ENCODE peak calls at places on chromosomes 12 and 14, in nine cellular contexts. F is neural progenitor cell, B is IMR-90, A is thyroid gland, T is tibial artery, S is suprapubic skin, Z is uterus, Q is aorta, L is K562. V is an unnamed sample.

GRCh38 chr12:56839489-56840442 is 76.6 kb downstream of the HSD17B6 start:
- DNase-seq in S (no peak), L (peak; percentile 55), Q (no peak), T (peak; percentile 33), A (peak; percentile 60), F (peak; percentile 80), Z (peak; percentile 24), B (peak; percentile 9), V (peak; percentile 63)

GRCh38 chr14:51369814-51370213 is 129.8 kb downstream of the TMX1 start:
- DNase-seq in B (no peak), L (peak; percentile 38), Z (no peak), A (no peak), S (no peak), F (no peak), Q (no peak), T (no peak), V (no peak)

GRCh38 chr14:74347096-74347794 is 1.0 kb upstream of the VRTN start:
- DNase-seq in A (no peak), Z (no peak), S (no peak), Q (no peak), F (no peak), T (no peak), L (no peak), B (no peak), V (no peak)

GRCh38 chr12:122866950-122867607 is 28.8 kb downstream of the VPS37B start:
- DNase-seq in F (no peak), B (no peak), T (no peak), S (peak; percentile 66), Z (no peak), A (no peak), L (no peak), Q (peak; percentile 77), V (peak; percentile 25)

GRCh38 chr12:105378821-105379400 is 48.4 kb downstream of the C12orf75 start:
- DNase-seq in T (no peak), A (no peak), S (no peak), Q (no peak), Z (no peak), F (no peak), B (no peak), L (no peak), V (no peak)

GRCh38 chr12:124498870-124499753 is 68.3 kb downstream of the NCOR2 start:
- DNase-seq in T (no peak), B (peak; percentile 67), S (no peak), Q (no peak), A (no peak), L (no peak), Z (no peak), F (no peak), V (no peak)

GRCh38 chr14:64060648-64061096 is 207.9 kb downstream of the SYNE2 start:
- DNase-seq in Z (no peak), F (peak; percentile 78), L (peak; percentile 5), A (no peak), T (no peak), B (no peak), S (no peak), Q (no peak), V (no peak)

GRCh38 chr12:30820406-30820946 is 65.7 kb upstream of the CAPRIN2 start:
- DNase-seq in A (no peak), Q (no peak), B (no peak), F (no peak), T (no peak), L (no peak), S (no peak), Z (no peak), V (no peak)

GRCh38 chr12:62732861-62733427 is 202.0 kb downstream of the PPM1H start:
- DNase-seq in B (peak; percentile 73), F (no peak), A (no peak), L (no peak), Z (no peak), Q (no peak), S (no peak), T (no peak), V (no peak)

GRCh38 chr14:100534528-100535286 is 52.5 kb downstream of the BEGAIN start:
- DNase-seq in Z (peak; percentile 34), F (peak; percentile 48), L (no peak), B (no peak), S (peak; percentile 54), Q (peak; percentile 60), A (no peak), T (peak; percentile 10), V (peak; percentile 27)

GRCh38 chr12:3313655-3314305 is 177.2 kb upstream of the PRMT8 start:
- DNase-seq in L (peak; percentile 12), F (peak; percentile 74), B (peak; percentile 20), S (no peak), T (no peak), Z (peak; percentile 48), A (no peak), Q (no peak), V (no peak)

GRCh38 chr12:108340037-108340436 is 926 bp upstream of the CMKLR1 start:
- DNase-seq in S (peak; percentile 59), F (no peak), A (no peak), T (peak; percentile 81), Q (peak; percentile 87), L (no peak), B (no peak), Z (no peak), V (no peak)

GRCh38 chr12:70267550-70267949 is 24.3 kb downstream of the CNOT2 start:
- DNase-seq in S (no peak), F (no peak), Q (no peak), T (no peak), A (no peak), B (peak; percentile 91), Z (no peak), L (no peak), V (no peak)

GRCh38 chr12:87427770-87428169 is 601.4 kb downstream of the C12orf50 start:
- DNase-seq in B (no peak), F (no peak), T (no peak), S (no peak), L (no peak), Z (no peak), Q (no peak), A (no peak), V (no peak)

GRCh38 chr12:90940872-90941499 is 14.0 kb downstream of the CCER1 start:
- DNase-seq in L (peak; percentile 11), S (no peak), F (peak; percentile 55), T (no peak), B (peak; percentile 76), Z (no peak), A (no peak), Q (no peak), V (no peak)

GRCh38 chr12:62934799-62935674 is at the start of gene PPM1H:
- DNase-seq in S (peak; percentile 71), Q (peak; percentile 87), B (peak; percentile 11), Z (peak; percentile 29), T (peak; percentile 44), A (peak; percentile 92), F (peak; percentile 93), L (peak; percentile 90), V (peak; percentile 95)

GRCh38 chr14:95480109-95480886 is 36.2 kb downstream of the SYNE3 start:
- DNase-seq in T (peak; percentile 92), Z (peak; percentile 76), S (peak; percentile 89), B (peak; percentile 31), Q (peak; percentile 84), L (no peak), F (no peak), A (peak; percentile 31), V (no peak)

GRCh38 chr14:35161231-35161630 is 38.9 kb downstream of the PRORP start:
- DNase-seq in L (no peak), S (no peak), T (no peak), F (no peak), Q (no peak), A (no peak), B (peak; percentile 44), Z (no peak), V (no peak)

GRCh38 chr12:12836571-12836970 is 23.4 kb downstream of the DDX47 start:
- DNase-seq in S (no peak), F (no peak), A (no peak), Z (no peak), Q (no peak), L (no peak), T (no peak), B (no peak), V (no peak)
- H3K27ac ChIP-seq in S (peak overlapping the region; percentile 20), F (no peak overlapping the region), A (peak overlapping the region; percentile 95), Z (no peak overlapping the region), Q (no peak overlapping the region), L (no peak overlapping the region), T (no peak overlapping the region), B (no peak overlapping the region), V (peak overlapping the region; percentile 76)

DNA sequence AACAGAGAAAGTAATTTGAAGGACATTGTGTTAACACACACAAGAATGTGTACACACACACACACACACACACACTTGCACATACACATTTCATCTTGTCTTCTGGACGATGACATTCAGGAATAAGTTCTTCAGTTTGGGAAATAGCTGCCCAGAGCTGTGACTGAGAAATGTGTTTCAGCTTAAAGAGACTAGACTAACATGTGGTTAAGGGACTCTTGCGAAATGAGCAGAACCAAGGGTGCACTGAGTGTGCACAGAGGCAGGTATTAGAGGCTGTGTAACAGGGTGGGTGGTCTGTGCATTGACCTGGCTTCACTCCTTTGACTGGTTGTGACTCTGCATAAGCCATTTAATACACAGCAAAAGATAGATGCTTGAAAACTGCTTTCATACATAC is 29.4 kb upstream of the KCNA5 start:
- DNase-seq in T (no peak), F (no peak), L (no peak), Q (no peak), B (peak; percentile 3), A (no peak), Z (no peak), S (no peak), V (no peak)
- H3K4me1 ChIP-seq in T (no peaks in the 10 kb centered on the region), F (no peaks in the 10 kb centered on the region), L (peaks cover 9% of the 10 kb centered on the region), Q (no peaks in the 10 kb centered on the region), B (no peaks in the 10 kb centered on the region), A (no peaks in the 10 kb centered on the region), Z (no peaks in the 10 kb centered on the region), S (peaks cover 5% of the 10 kb centered on the region), V (no peaks in the 10 kb centered on the region)

DNA sequence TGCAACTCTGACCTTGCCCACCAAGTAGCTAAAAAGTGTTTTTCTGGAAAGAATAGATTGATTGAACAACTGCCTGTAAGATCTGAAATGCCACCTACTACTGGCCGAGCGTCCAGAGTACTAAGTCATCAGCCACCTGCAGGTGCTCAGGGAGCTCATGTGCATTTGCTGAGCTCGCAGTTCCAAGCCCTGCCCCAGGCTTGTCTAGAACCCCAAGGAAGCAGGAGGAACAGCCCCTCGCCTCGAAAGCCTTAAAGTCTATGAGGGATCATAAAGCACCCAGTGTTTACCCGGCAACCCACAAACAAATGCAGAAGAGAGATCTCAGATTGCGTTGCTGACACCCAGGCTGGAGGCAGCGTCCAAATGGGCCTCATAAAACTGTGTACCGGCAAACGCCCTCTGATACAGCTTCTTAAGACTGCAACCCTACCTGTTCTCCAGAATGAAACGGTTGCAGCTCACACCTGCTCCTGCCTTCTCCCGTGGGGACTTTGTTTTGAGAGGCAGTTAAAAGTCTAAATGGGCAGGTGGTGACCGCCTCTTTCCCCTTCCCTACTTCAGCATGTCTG is 6.8 kb downstream of the KDM2B start:
- DNase-seq in Z (no peak), F (no peak), L (no peak), S (no peak), T (no peak), A (no peak), B (no peak), Q (no peak), V (no peak)
- H3K36me3 ChIP-seq in Z (no peaks in the 10 kb centered on the region), F (peaks cover 4% of the 10 kb centered on the region), L (peaks cover 13% of the 10 kb centered on the region), S (peaks cover 13% of the 10 kb centered on the region), T (no peaks in the 10 kb centered on the region), A (no peaks in the 10 kb centered on the region), B (peaks cover 20% of the 10 kb centered on the region), Q (no peaks in the 10 kb centered on the region), V (no peaks in the 10 kb centered on the region)

DNA sequence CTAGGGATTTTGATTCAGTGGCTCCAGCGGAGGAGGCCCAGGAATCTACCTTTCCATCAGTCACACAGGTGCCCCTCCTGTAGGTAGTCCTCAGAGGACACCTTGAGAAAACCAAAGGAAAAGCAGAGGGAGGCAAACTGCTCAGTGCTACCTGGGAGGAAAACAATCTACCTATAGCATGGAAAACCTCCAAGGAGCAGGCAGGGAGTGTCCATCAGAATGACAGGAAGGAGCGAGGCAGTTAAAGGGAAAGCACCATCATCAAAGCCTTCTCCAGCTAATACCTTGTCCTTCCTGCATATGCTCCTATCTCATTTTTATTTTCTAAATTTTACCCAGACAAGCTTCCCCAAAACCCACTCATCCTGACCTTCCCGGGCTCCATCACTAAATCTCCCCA is 25.4 kb downstream of the DPF3 start:
- DNase-seq in Z (no peak), S (no peak), Q (no peak), B (no peak), T (no peak), A (no peak), F (no peak), L (no peak), V (no peak)
- H3K27ac ChIP-seq in Z (no peak overlapping the region), S (no peak overlapping the region), Q (no peak overlapping the region), B (no peak overlapping the region), T (no peak overlapping the region), A (no peak overlapping the region), F (no peak overlapping the region), L (no peak overlapping the region), V (no peak overlapping the region)

V was measured in left lung.